ENCODE peak calls at places on chromosome 18, in six cellular contexts. M, D, G, U, I and B are unnamed samples.

GRCh38 chr18:79588636-79589481 is 90.7 kb upstream of the CTDP1 start:
- DNase-seq in M (peak; percentile 32), G (no peak), D (no peak), U (peak; percentile 76), I (no peak), B (peak; percentile 90)

GRCh38 chr18:13276530-13277520 is 58.3 kb downstream of the LDLRAD4 start:
- DNase-seq in U (no peak), I (no peak), D (no peak), G (no peak), M (no peak), B (no peak)

GRCh38 chr18:32712860-32713259 is 60.0 kb downstream of the KLHL14 start:
- DNase-seq in G (no peak), M (no peak), I (no peak), U (no peak), D (no peak), B (no peak)

GRCh38 chr18:74498712-74499629 is 2.8 kb downstream of the CNDP2 start:
- DNase-seq in U (peak; percentile 66), G (peak; percentile 46), D (no peak), I (peak; percentile 89), M (no peak), B (no peak)

GRCh38 chr18:40464032-40464431 is 1491.0 kb upstream of the PIK3C3 start:
- DNase-seq in I (no peak), D (no peak), G (no peak), M (no peak), U (no peak), B (no peak)

GRCh38 chr18:48022531-48023330 is 92.3 kb upstream of the SMAD2 start:
- DNase-seq in U (no peak), G (no peak), I (peak; percentile 61), D (peak; percentile 68), M (peak; percentile 94), B (no peak)

GRCh38 chr18:34627138-34627920 is 82.8 kb upstream of the DTNA start:
- DNase-seq in M (no peak), U (no peak), D (no peak), I (no peak), G (no peak), B (no peak)

GRCh38 chr18:13465476-13465875 is 246.9 kb downstream of the LDLRAD4 start:
- DNase-seq in U (no peak), D (no peak), I (no peak), M (no peak), G (no peak), B (no peak)

GRCh38 chr18:74281639-74282358 is 10.0 kb downstream of the CYB5A start:
- DNase-seq in I (no peak), U (no peak), G (no peak), D (no peak), M (no peak), B (no peak)

GRCh38 chr18:22412502-22412901 is 5.2 kb downstream of the CTAGE1 start:
- DNase-seq in G (no peak), I (no peak), D (no peak), U (no peak), M (no peak), B (no peak)

GRCh38 chr18:55878224-55878623 is 290.2 kb upstream of the TCF4 start:
- DNase-seq in D (no peak), G (no peak), M (no peak), I (no peak), U (no peak), B (no peak)

GRCh38 chr18:79789901-79790885 is 7.5 kb upstream of the KCNG2 start:
- DNase-seq in U (no peak), M (peak; percentile 34), G (no peak), I (no peak), D (no peak), B (no peak)

GRCh38 chr18:35282353-35282752 is 7.7 kb downstream of the ZSCAN30 start:
- DNase-seq in I (no peak), M (no peak), D (no peak), U (no peak), G (no peak), B (no peak)

GRCh38 chr18:25019946-25020345 is 332.0 kb downstream of the ZNF521 start:
- DNase-seq in U (no peak), M (no peak), D (no peak), I (no peak), G (no peak), B (no peak)

GRCh38 chr18:22493940-22494339 is 76.2 kb upstream of the CTAGE1 start:
- DNase-seq in I (no peak), G (no peak), M (no peak), U (no peak), D (no peak), B (no peak)

GRCh38 chr18:13141209-13141608 is 77.4 kb upstream of the LDLRAD4 start:
- DNase-seq in D (no peak), I (no peak), M (no peak), U (no peak), G (no peak), B (no peak)

GRCh38 chr18:73563345-73563744 is 584.3 kb downstream of the FBXO15 start:
- DNase-seq in D (no peak), M (no peak), I (no peak), U (no peak), G (no peak), B (no peak)

GRCh38 chr18:41917199-41917598 is 37.8 kb upstream of the PIK3C3 start:
- DNase-seq in G (no peak), I (no peak), M (no peak), D (no peak), U (no peak), B (no peak)

GRCh38 chr18:58095251-58095650 is 51.2 kb downstream of the NEDD4L start:
- DNase-seq in G (no peak), M (no peak), D (no peak), U (no peak), I (no peak), B (no peak)

GRCh38 chr18:75625966-75626365 is 198.5 kb upstream of the SMIM21 start:
- DNase-seq in G (no peak), D (no peak), M (no peak), I (no peak), U (no peak), B (no peak)

GRCh38 chr18:46542545-46542944 is 114.5 kb downstream of the LOXHD1 start:
- DNase-seq in I (no peak), G (no peak), U (no peak), D (no peak), M (no peak), B (no peak)

GRCh38 chr18:27447530-27447929 is 262.4 kb upstream of the CHST9 start:
- DNase-seq in U (no peak), M (peak; percentile 77), G (no peak), I (no peak), D (no peak), B (no peak)

GRCh38 chr18:80159713-80160636 is 50.9 kb downstream of the ADNP2 start:
- DNase-seq in D (no peak), I (peak; percentile 51), M (no peak), U (no peak), G (no peak), B (peak; percentile 49)

GRCh38 chr18:78789850-78790249 is 189.8 kb upstream of the SALL3 start:
- DNase-seq in G (no peak), M (no peak), I (no peak), D (no peak), U (no peak), B (no peak)

GRCh38 chr18:49753643-49754042 is 59.7 kb downstream of the ACAA2 start:
- DNase-seq in M (no peak), U (no peak), G (no peak), D (no peak), I (no peak), B (no peak)

GRCh38 chr18:77002496-77002895 is 130.1 kb downstream of the MBP start:
- DNase-seq in G (no peak), M (no peak), I (no peak), D (no peak), U (no peak), B (no peak)

GRCh38 chr18:3251963-3252277 is 4.3 kb downstream of the MYL12A start:
- DNase-seq in U (no peak), M (no peak), D (no peak), I (no peak), G (no peak), B (no peak)

GRCh38 chr18:4836146-4836545 is 360.9 kb downstream of the AKAIN1 start:
- DNase-seq in I (no peak), G (no peak), D (no peak), M (no peak), U (no peak), B (no peak)

GRCh38 chr18:67805261-67805660 is 288.7 kb upstream of the DSEL start:
- DNase-seq in M (no peak), D (no peak), U (no peak), G (no peak), I (no peak), B (no peak)

GRCh38 chr18:8176554-8176953 is 432.7 kb upstream of the RAB12 start:
- DNase-seq in G (no peak), U (no peak), D (no peak), M (no peak), I (no peak), B (no peak)